ENCODE peak calls at places on chromosomes 4 and X, in four cellular contexts. L is GM10248, B is lower lobe of right lung, Q is dorsolateral prefrontal cortex. T is an unnamed sample.
A peak's percentile ranks its signal among the peaks of the same experiment; 100 is the strongest.

GRCh38 chr4:165005352-165005751 is 26.4 kb upstream of the TRIM60 start:
- DNase-seq in Q (no peak), B (no peak), L (no peak), T (no peak)

GRCh38 chr4:26151615-26152014 is 169.2 kb upstream of the RBPJ start:
- DNase-seq in L (no peak), B (no peak), Q (no peak), T (no peak)

GRCh38 chrX:148582353-148582752 is 81.9 kb downstream of the AFF2 start:
- DNase-seq in Q (no peak), B (no peak), L (no peak), T (no peak)

GRCh38 chr4:151567056-151567455 is 158.1 kb downstream of the FHIP1A start:
- DNase-seq in Q (no peak), L (peak; percentile 22), B (no peak), T (no peak)

GRCh38 chrX:54116391-54116790 is 66.7 kb downstream of the FAM120C start:
- DNase-seq in Q (no peak), L (no peak), B (no peak), T (no peak)

GRCh38 chr4:99790796-99791617 is 25.6 kb upstream of the DAPP1 start:
- DNase-seq in L (no peak), B (no peak), Q (no peak), T (no peak)

GRCh38 chr4:184066584-184067300 is 150.9 kb downstream of the ENPP6 start:
- DNase-seq in B (no peak), Q (no peak), L (no peak), T (no peak)

GRCh38 chr4:6019316-6020263 is 1.4 kb upstream of the C4orf50 start:
- DNase-seq in L (peak; percentile 67), Q (no peak), B (no peak), T (no peak)

GRCh38 chr4:27360651-27361347 is 500.2 kb downstream of the STIM2 start:
- DNase-seq in L (no peak), Q (no peak), B (no peak), T (no peak)

GRCh38 chr4:22237155-22237751 is 278.6 kb downstream of the ADGRA3 start:
- DNase-seq in L (no peak), B (peak; percentile 44), Q (no peak), T (no peak)

GRCh38 chrX:107733686-107734085 is 41.9 kb downstream of the TSC22D3 start:
- DNase-seq in B (no peak), L (no peak), Q (no peak), T (no peak)
- TF ChIP-seq CTCF in B (no peak), L (no peak), Q (no peak), T (no peak)

DNA sequence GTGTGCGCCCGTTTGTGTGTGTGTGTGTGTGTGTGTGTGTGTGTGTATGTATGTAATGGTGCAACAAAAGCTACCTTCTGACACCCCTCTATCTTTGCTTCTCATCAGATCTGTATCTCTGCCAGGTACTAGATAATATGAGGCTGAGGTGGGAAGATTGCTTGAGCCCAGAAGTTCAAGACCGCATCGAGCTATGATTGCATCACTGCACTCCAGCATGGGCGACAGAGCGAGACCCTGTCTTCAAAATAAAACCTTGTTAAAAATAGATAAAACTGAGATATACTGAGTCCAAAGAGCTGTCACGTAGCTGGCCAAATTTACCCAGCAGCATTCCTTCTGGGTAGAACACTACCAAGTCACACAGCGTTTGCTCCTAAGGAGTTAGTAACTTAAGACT is 18.4 kb downstream of the NLGN4X start:
- DNase-seq in L (no peak), B (no peak), Q (no peak), T (no peak)
- TF ChIP-seq CTCF in L (no peak), B (no peak), Q (no peak), T (no peak)

GRCh38 chr4:12679217-12679616 is 804.9 kb downstream of the RAB28 start:
- DNase-seq in Q (no peak), L (peak; percentile 2), B (no peak), T (no peak)
- TF ChIP-seq CTCF in Q (no peak), L (no peak), B (no peak), T (no peak)

DNA sequence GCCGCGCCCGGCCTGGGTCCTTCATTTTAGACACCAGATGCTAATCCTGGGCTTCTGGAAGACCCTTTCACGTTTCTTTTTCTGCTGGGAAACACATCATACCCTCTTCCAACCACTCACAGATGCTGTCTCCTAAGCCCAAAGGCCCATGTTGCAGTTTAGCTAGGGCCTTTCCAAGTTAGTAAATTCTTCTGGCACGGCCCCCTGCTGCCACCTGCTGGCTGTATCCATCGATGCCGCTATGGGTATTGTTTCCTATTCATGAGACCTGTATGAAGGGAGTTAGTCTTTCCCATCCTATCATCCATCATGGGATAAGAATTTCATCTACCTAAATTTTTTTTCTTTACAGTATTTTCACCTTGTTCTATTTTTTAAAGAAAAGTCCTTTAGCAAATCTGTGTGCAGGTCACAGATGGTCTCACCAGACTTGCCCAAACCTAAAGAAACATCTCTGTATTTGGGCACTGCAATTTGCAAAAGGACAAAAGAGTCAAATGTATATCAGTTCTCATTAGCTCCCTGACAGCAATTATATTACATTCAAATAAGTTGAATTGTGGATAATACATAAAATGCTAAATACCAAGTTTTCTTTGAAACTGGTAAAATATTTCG is 37.8 kb upstream of the SLC9A7 start:
- DNase-seq in Q (peak; percentile 73), L (peak; percentile 65), B (peak; percentile 74), T (peak; percentile 51)
- TF ChIP-seq CTCF in Q (peak; percentile 71), L (peak; percentile 54), B (peak; percentile 76), T (peak; percentile 74)

DNA sequence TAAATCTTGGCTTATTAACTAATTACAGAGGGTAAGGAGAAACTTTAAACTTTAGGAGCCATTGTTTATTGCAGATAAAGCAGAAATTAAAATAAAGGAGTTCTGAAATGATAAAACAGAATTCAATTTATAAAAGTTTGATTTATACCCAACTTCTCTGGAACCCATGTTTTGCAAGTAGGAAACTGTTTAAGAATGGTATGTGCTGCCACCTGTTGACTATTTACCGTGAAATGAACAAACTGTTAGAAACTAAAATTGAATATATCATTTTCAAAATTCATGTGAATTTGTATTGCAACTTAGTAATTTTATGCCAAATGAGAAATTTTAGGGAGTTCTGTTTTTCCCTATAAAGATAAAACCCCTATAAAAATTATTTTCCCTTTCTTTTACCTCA is 11.0 kb upstream of the TBC1D8B start:
- DNase-seq in L (no peak), B (no peak), Q (no peak), T (no peak)
- TF ChIP-seq CTCF in L (peak; percentile 11), B (peak; percentile 22), Q (peak; percentile 44), T (no peak)

GRCh38 chr4:47425628-47426027 is 37.9 kb downstream of the COMMD8 start:
- DNase-seq in Q (no peak), B (no peak), L (no peak), T (no peak)
- TF ChIP-seq CTCF in Q (no peak), B (no peak), L (no peak), T (no peak)

GRCh38 chr4:72909461-72909860 is 160.1 kb downstream of the COX18 start:
- DNase-seq in L (no peak), Q (no peak), B (no peak), T (no peak)
- TF ChIP-seq CTCF in L (no peak), Q (no peak), B (peak; percentile 51), T (no peak)

GRCh38 chr4:79298027-79298426 is 27.8 kb downstream of the NAA11 start:
- DNase-seq in L (no peak), Q (no peak), B (no peak), T (no peak)
- TF ChIP-seq CTCF in L (no peak), Q (no peak), B (no peak), T (no peak)

GRCh38 chr4:174117445-174117844 is 166.0 kb downstream of the FBXO8 start:
- DNase-seq in L (no peak), Q (no peak), B (no peak), T (no peak)

GRCh38 chr4:174120446-174121142 is 162.9 kb downstream of the FBXO8 start:
- DNase-seq in L (peak; percentile 34), B (no peak), Q (no peak), T (no peak)

GRCh38 chr4:174118171-174118570 is 165.3 kb downstream of the FBXO8 start:
- DNase-seq in B (no peak), Q (no peak), L (no peak), T (no peak)

GRCh38 chr4:174119051-174119450 is 164.4 kb downstream of the FBXO8 start:
- DNase-seq in L (no peak), Q (no peak), B (no peak), T (no peak)

DNA sequence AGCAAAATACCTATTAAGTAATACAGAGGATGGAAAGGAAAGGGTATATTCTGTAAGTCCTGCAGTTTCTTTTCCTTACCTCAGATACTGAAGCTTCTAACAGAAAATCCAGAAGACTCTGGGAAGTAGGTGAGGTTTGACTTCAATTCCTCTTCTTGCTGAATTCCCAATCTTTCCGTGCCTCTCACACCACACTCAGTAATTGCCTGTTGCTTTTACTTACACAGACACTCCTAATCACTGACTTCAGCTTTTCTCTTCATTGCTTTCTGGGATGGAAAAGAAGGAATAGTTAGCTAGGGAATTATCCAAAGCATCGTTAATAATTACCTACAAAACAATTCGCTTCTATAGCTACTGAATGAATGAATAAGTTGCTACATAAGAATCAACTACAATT is 163.6 kb downstream of the FBXO8 start:
- DNase-seq in Q (no peak), L (no peak), B (no peak), T (no peak)
- TF ChIP-seq CTCF in Q (no peak), L (no peak), B (no peak), T (no peak)